ENCODE peak calls at places on chromosomes 13 and 19, in six cellular contexts. One of them, this sample, is unnamed.

GRCh38 chr13:99192480-99192879 is 8.2 kb upstream of the UBAC2 start:
- DNase-seq in AG10803: no peak
- DNase-seq in Calu3: no peak
- DNase-seq in adrenal gland: no peak
- DNase-seq in brain microvascular endothelial cell: no peak
- DNase-seq in bronchial epithelial cell: no peak
- DNase-seq in this sample: no peak

GRCh38 chr19:8483165-8483564 is 19.3 kb downstream of the PRAM1 start:
- DNase-seq in bronchial epithelial cell: no peak
- DNase-seq in AG10803: no peak
- DNase-seq in adrenal gland: no peak
- DNase-seq in Calu3: no peak
- DNase-seq in brain microvascular endothelial cell: no peak
- DNase-seq in this sample: no peak

GRCh38 chr19:45276284-45276687 is 25.2 kb downstream of the MARK4 start:
- DNase-seq in brain microvascular endothelial cell: no peak
- DNase-seq in adrenal gland: no peak
- DNase-seq in Calu3: no peak
- DNase-seq in bronchial epithelial cell: no peak
- DNase-seq in AG10803: no peak
- DNase-seq in this sample: no peak

GRCh38 chr13:52463526-52463925 is 8.2 kb downstream of the CKAP2 start:
- DNase-seq in AG10803: no peak
- DNase-seq in bronchial epithelial cell: no peak
- DNase-seq in Calu3: no peak
- DNase-seq in brain microvascular endothelial cell: no peak
- DNase-seq in adrenal gland: no peak
- DNase-seq in this sample: no peak

GRCh38 chr13:26529441-26529840 is 28.0 kb upstream of the WASF3 start:
- DNase-seq in brain microvascular endothelial cell: peak; percentile 62
- DNase-seq in AG10803: peak; percentile 57
- DNase-seq in adrenal gland: peak; percentile 69
- DNase-seq in bronchial epithelial cell: peak; percentile 46
- DNase-seq in Calu3: peak; percentile 32
- DNase-seq in this sample: peak; percentile 46

GRCh38 chr13:26716984-26717383 is 43.6 kb downstream of the GPR12 start:
- DNase-seq in Calu3: no peak
- DNase-seq in brain microvascular endothelial cell: no peak
- DNase-seq in bronchial epithelial cell: no peak
- DNase-seq in AG10803: no peak
- DNase-seq in adrenal gland: no peak
- DNase-seq in this sample: no peak

GRCh38 chr19:35545855-35546381 is 492 bp downstream of the TMEM147 start:
- DNase-seq in bronchial epithelial cell: no peak
- DNase-seq in AG10803: no peak
- DNase-seq in adrenal gland: no peak
- DNase-seq in Calu3: peak; percentile 61
- DNase-seq in brain microvascular endothelial cell: no peak
- DNase-seq in this sample: peak; percentile 83

GRCh38 chr13:99528547-99528946 is 27.3 kb downstream of the TM9SF2 start:
- DNase-seq in adrenal gland: no peak
- DNase-seq in brain microvascular endothelial cell: no peak
- DNase-seq in Calu3: no peak
- DNase-seq in bronchial epithelial cell: no peak
- DNase-seq in AG10803: no peak
- DNase-seq in this sample: peak; percentile 41

GRCh38 chr19:4115050-4115817 is 8.7 kb downstream of the MAP2K2 start:
- DNase-seq in Calu3: no peak
- DNase-seq in adrenal gland: peak; percentile 76
- DNase-seq in AG10803: no peak
- DNase-seq in brain microvascular endothelial cell: no peak
- DNase-seq in bronchial epithelial cell: no peak
- DNase-seq in this sample: peak; percentile 85

GRCh38 chr19:50676625-50677197 is 27.5 kb downstream of the C19orf81 start:
- DNase-seq in brain microvascular endothelial cell: no peak
- DNase-seq in Calu3: no peak
- DNase-seq in adrenal gland: no peak
- DNase-seq in AG10803: no peak
- DNase-seq in bronchial epithelial cell: no peak
- DNase-seq in this sample: no peak

GRCh38 chr19:12783226-12783848 is 7.9 kb upstream of the JUNB start:
- DNase-seq in brain microvascular endothelial cell: no peak
- DNase-seq in Calu3: peak; percentile 14
- DNase-seq in adrenal gland: no peak
- DNase-seq in bronchial epithelial cell: no peak
- DNase-seq in AG10803: no peak
- DNase-seq in this sample: peak; percentile 94

GRCh38 chr13:41995946-41996345 is 35.0 kb upstream of the VWA8 start:
- DNase-seq in bronchial epithelial cell: peak; percentile 92
- DNase-seq in brain microvascular endothelial cell: peak; percentile 80
- DNase-seq in adrenal gland: no peak
- DNase-seq in Calu3: no peak
- DNase-seq in AG10803: no peak
- DNase-seq in this sample: peak; percentile 69

GRCh38 chr13:29594310-29594709 is 1.2 kb downstream of the SLC7A1 start:
- DNase-seq in Calu3: peak; percentile 50
- DNase-seq in adrenal gland: peak; percentile 35
- DNase-seq in brain microvascular endothelial cell: peak; percentile 84
- DNase-seq in AG10803: peak; percentile 88
- DNase-seq in bronchial epithelial cell: peak; percentile 94
- DNase-seq in this sample: peak; percentile 60

GRCh38 chr13:40668335-40668734 is 1.9 kb upstream of the FOXO1 start:
- DNase-seq in bronchial epithelial cell: no peak
- DNase-seq in brain microvascular endothelial cell: no peak
- DNase-seq in adrenal gland: no peak
- DNase-seq in AG10803: no peak
- DNase-seq in Calu3: peak; percentile 22
- DNase-seq in this sample: peak; percentile 68

GRCh38 chr13:33524086-33524485 is 238.5 kb upstream of the STARD13 start:
- DNase-seq in brain microvascular endothelial cell: peak; percentile 88
- DNase-seq in AG10803: peak; percentile 90
- DNase-seq in bronchial epithelial cell: no peak
- DNase-seq in Calu3: no peak
- DNase-seq in adrenal gland: no peak
- DNase-seq in this sample: no peak

GRCh38 chr13:95880346-95880745 is 172.9 kb downstream of the UGGT2 start:
- DNase-seq in AG10803: no peak
- DNase-seq in adrenal gland: no peak
- DNase-seq in bronchial epithelial cell: no peak
- DNase-seq in brain microvascular endothelial cell: no peak
- DNase-seq in Calu3: no peak
- DNase-seq in this sample: no peak

GRCh38 chr13:99388334-99388923 is 81.2 kb upstream of the GPR183 start:
- DNase-seq in AG10803: no peak
- DNase-seq in brain microvascular endothelial cell: no peak
- DNase-seq in adrenal gland: peak; percentile 19
- DNase-seq in Calu3: no peak
- DNase-seq in bronchial epithelial cell: no peak
- DNase-seq in this sample: no peak

GRCh38 chr13:61954092-61954491 is 538.4 kb upstream of the PCDH20 start:
- DNase-seq in AG10803: no peak
- DNase-seq in adrenal gland: no peak
- DNase-seq in brain microvascular endothelial cell: no peak
- DNase-seq in Calu3: no peak
- DNase-seq in bronchial epithelial cell: peak; percentile 34
- DNase-seq in this sample: no peak

GRCh38 chr13:103104340-103104739 is 38.1 kb upstream of the SLC10A2 start:
- DNase-seq in AG10803: no peak
- DNase-seq in bronchial epithelial cell: no peak
- DNase-seq in Calu3: no peak
- DNase-seq in brain microvascular endothelial cell: no peak
- DNase-seq in adrenal gland: no peak
- DNase-seq in this sample: no peak

GRCh38 chr19:58033741-58034475 is at the start of gene ZSCAN1:
- DNase-seq in Calu3: no peak
- DNase-seq in bronchial epithelial cell: peak; percentile 22
- DNase-seq in brain microvascular endothelial cell: peak; percentile 84
- DNase-seq in adrenal gland: peak; percentile 78
- DNase-seq in AG10803: peak; percentile 58
- DNase-seq in this sample: peak; percentile 65

GRCh38 chr19:33250500-33250899 is 24.9 kb upstream of the SLC7A10 start:
- DNase-seq in AG10803: no peak
- DNase-seq in Calu3: no peak
- DNase-seq in bronchial epithelial cell: no peak
- DNase-seq in brain microvascular endothelial cell: no peak
- DNase-seq in adrenal gland: no peak
- DNase-seq in this sample: no peak

GRCh38 chr13:77377016-77377415 is 50.1 kb upstream of the MYCBP2 start:
- DNase-seq in brain microvascular endothelial cell: no peak
- DNase-seq in adrenal gland: no peak
- DNase-seq in Calu3: no peak
- DNase-seq in bronchial epithelial cell: no peak
- DNase-seq in AG10803: peak; percentile 18
- DNase-seq in this sample: no peak

GRCh38 chr13:71775946-71776345 is 91.1 kb downstream of the DACH1 start:
- DNase-seq in adrenal gland: no peak
- DNase-seq in brain microvascular endothelial cell: no peak
- DNase-seq in Calu3: no peak
- DNase-seq in AG10803: no peak
- DNase-seq in bronchial epithelial cell: no peak
- DNase-seq in this sample: no peak

GRCh38 chr13:91111476-91112190 is 235.9 kb upstream of the MIR17HG start:
- DNase-seq in brain microvascular endothelial cell: no peak
- DNase-seq in AG10803: no peak
- DNase-seq in Calu3: no peak
- DNase-seq in bronchial epithelial cell: no peak
- DNase-seq in adrenal gland: no peak
- DNase-seq in this sample: no peak

GRCh38 chr19:46015961-46016425 is 6.9 kb downstream of the PGLYRP1 start:
- DNase-seq in Calu3: no peak
- DNase-seq in adrenal gland: no peak
- DNase-seq in bronchial epithelial cell: no peak
- DNase-seq in brain microvascular endothelial cell: no peak
- DNase-seq in AG10803: no peak
- DNase-seq in this sample: peak; percentile 68

DNA sequence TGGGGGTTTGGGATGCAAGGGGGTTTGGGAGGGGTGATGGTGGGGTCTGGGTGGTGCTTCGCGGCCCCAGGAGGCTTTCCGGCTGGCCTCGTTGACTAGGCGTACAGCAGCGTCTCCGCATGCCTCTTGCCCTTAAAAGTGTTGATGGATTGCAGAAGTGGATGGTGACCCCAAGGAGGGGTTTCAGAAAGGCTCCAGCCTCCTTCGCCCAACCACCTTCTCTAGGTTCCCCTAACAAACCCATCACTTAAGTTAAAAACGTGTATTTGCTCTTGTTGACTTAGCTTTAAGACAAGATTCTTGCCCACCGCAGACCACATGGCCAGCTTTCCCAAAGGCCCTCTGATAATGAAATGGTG is 8.1 kb upstream of the TSHZ3 start:
- DNase-seq in brain microvascular endothelial cell: no peak
- DNase-seq in Calu3: no peak
- DNase-seq in bronchial epithelial cell: no peak
- DNase-seq in AG10803: no peak
- DNase-seq in adrenal gland: no peak
- DNase-seq in this sample: no peak
- TF ChIP-seq CTCF in brain microvascular endothelial cell: no peak
- TF ChIP-seq CTCF in Calu3: no peak
- TF ChIP-seq CTCF in bronchial epithelial cell: no peak
- TF ChIP-seq CTCF in AG10803: no peak
- TF ChIP-seq CTCF in adrenal gland: no peak
- TF ChIP-seq CTCF in this sample: no peak

DNA sequence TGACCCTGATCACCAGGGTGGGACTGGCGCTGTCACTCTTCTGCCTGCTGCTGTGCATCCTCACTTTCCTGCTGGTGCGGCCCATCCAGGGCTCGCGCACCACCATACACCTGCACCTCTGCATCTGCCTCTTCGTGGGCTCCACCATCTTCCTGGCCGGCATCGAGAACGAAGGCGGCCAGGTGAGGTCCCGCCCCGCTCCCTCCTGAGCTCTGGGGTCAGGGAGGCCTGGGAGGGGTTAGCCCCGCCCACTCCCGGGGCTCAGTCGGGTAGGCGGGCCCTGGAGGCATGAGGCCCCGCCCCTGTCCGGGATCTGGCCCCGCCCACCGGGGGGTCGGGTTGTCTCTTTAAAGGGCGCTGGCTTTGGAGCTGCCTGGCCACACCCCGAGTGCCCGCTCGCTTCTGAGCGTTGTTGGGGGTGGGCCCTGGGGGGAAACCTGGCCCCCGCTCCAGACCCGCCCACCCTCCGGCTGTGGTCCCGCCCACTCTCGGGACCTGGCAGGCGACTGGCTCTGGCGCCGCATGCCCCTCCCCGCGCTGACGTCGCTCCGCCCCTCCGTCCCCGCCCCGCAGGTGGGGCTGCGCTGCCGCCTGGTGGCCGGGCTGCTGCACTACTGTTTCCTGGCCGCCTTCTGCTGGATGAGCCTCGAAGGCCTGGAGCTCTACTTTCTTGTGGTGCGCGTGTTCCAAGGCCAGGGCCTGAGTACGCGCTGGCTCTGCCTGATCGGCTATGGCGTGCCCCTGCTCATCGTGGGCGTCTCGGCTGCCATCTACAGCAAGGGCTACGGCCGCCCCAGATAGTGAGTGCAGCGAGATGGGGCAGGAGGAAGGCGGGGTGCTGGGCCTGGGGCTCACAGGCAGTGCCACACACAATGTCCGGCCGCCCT is 13.1 kb downstream of the DDX39A start:
- DNase-seq in Calu3: peak; percentile 41
- DNase-seq in AG10803: peak; percentile 73
- DNase-seq in bronchial epithelial cell: peak; percentile 68
- DNase-seq in brain microvascular endothelial cell: peak; percentile 73
- DNase-seq in adrenal gland: peak; percentile 96
- DNase-seq in this sample: peak; percentile 93
- TF ChIP-seq CTCF in Calu3: peak; percentile 64
- TF ChIP-seq CTCF in AG10803: peak; percentile 58
- TF ChIP-seq CTCF in bronchial epithelial cell: peak; percentile 93
- TF ChIP-seq CTCF in brain microvascular endothelial cell: peak; percentile 76
- TF ChIP-seq CTCF in adrenal gland: peak; percentile 97
- TF ChIP-seq CTCF in this sample: peak; percentile 90

GRCh38 chr19:52492991-52493470 is 34.4 kb upstream of the ZNF808 start:
- DNase-seq in adrenal gland: no peak
- DNase-seq in brain microvascular endothelial cell: no peak
- DNase-seq in AG10803: no peak
- DNase-seq in bronchial epithelial cell: no peak
- DNase-seq in Calu3: no peak
- DNase-seq in this sample: peak; percentile 20
- TF ChIP-seq CTCF in adrenal gland: no peak
- TF ChIP-seq CTCF in brain microvascular endothelial cell: peak; percentile 14
- TF ChIP-seq CTCF in AG10803: no peak
- TF ChIP-seq CTCF in bronchial epithelial cell: no peak
- TF ChIP-seq CTCF in Calu3: no peak
- TF ChIP-seq CTCF in this sample: no peak

GRCh38 chr19:14027856-14028450 is at the start of gene RLN3:
- DNase-seq in bronchial epithelial cell: no peak
- DNase-seq in brain microvascular endothelial cell: no peak
- DNase-seq in AG10803: no peak
- DNase-seq in Calu3: no peak
- DNase-seq in adrenal gland: no peak
- DNase-seq in this sample: no peak

GRCh38 chr19:14019100-14019499 is 8.8 kb upstream of the RLN3 start:
- DNase-seq in bronchial epithelial cell: no peak
- DNase-seq in brain microvascular endothelial cell: no peak
- DNase-seq in adrenal gland: no peak
- DNase-seq in Calu3: no peak
- DNase-seq in AG10803: no peak
- DNase-seq in this sample: no peak

GRCh38 chr19:14021474-14021873 is 6.5 kb upstream of the RLN3 start:
- DNase-seq in Calu3: no peak
- DNase-seq in adrenal gland: no peak
- DNase-seq in bronchial epithelial cell: no peak
- DNase-seq in AG10803: no peak
- DNase-seq in brain microvascular endothelial cell: no peak
- DNase-seq in this sample: no peak

GRCh38 chr19:14022469-14022868 is 5.5 kb upstream of the RLN3 start:
- DNase-seq in Calu3: no peak
- DNase-seq in adrenal gland: no peak
- DNase-seq in bronchial epithelial cell: no peak
- DNase-seq in AG10803: peak; percentile 64
- DNase-seq in brain microvascular endothelial cell: no peak
- DNase-seq in this sample: no peak

GRCh38 chr19:14023404-14024235 is 4.3 kb upstream of the RLN3 start:
- DNase-seq in bronchial epithelial cell: no peak
- DNase-seq in AG10803: peak; percentile 46
- DNase-seq in brain microvascular endothelial cell: peak; percentile 39
- DNase-seq in adrenal gland: peak; percentile 73
- DNase-seq in Calu3: peak; percentile 69
- DNase-seq in this sample: peak; percentile 30
- TF ChIP-seq CTCF in bronchial epithelial cell: peak; percentile 43
- TF ChIP-seq CTCF in AG10803: peak; percentile 53
- TF ChIP-seq CTCF in brain microvascular endothelial cell: peak; percentile 75
- TF ChIP-seq CTCF in adrenal gland: peak; percentile 52
- TF ChIP-seq CTCF in Calu3: peak; percentile 40
- TF ChIP-seq CTCF in this sample: no peak